ENCODE peak calls at places on chromosomes 13 and 19, in five cellular contexts. S is midbrain; Q is T-helper 1 cell; N is left colon; U is CD8-positive, alpha-beta memory T cell. Z is an unnamed sample.

GRCh38 chr13:94020833-94021232 is 458.6 kb downstream of the DCT start:
- DNase-seq in S (no peak), Q (no peak), N (no peak), U (no peak), Z (no peak)

GRCh38 chr19:44925114-44925891 is 10.9 kb downstream of the APOC1 start:
- DNase-seq in U (no peak), S (peak), Q (no peak), N (peak), Z (no peak)

GRCh38 chr19:55275851-55276719 is 3.8 kb downstream of the HSPBP1 start:
- DNase-seq in Q (no peak), N (no peak), U (peak), S (no peak), Z (no peak)

GRCh38 chr19:29945433-29945832 is 3.4 kb downstream of the URI1 start:
- DNase-seq in N (no peak), U (no peak), S (no peak), Q (no peak), Z (no peak)

GRCh38 chr19:42038675-42039074 is 31.3 kb downstream of the GRIK5 start:
- DNase-seq in U (no peak), Q (no peak), S (no peak), N (no peak), Z (no peak)

GRCh38 chr19:12769689-12770088 is 5.7 kb downstream of the HOOK2 start:
- DNase-seq in N (peak), S (no peak), U (peak), Q (peak), Z (peak)

GRCh38 chr13:53821632-53822031 is 793.0 kb downstream of the OLFM4 start:
- DNase-seq in N (no peak), S (peak), U (no peak), Q (no peak), Z (no peak)

GRCh38 chr19:35727053-35727955 is 9.5 kb downstream of the KMT2B start:
- DNase-seq in U (no peak), N (no peak), Q (no peak), S (no peak), Z (no peak)